ENCODE peak calls at places on chromosomes 3 and 15, in five cellular contexts. B is Calu3, A is WTC11, O is uterus, W is right atrium auricular region. E is an unnamed sample.

GRCh38 chr15:75815811-75816719 is 27.2 kb upstream of the UBE2Q2 start:
- DNase-seq in W (no peak), B (no peak), O (no peak), A (no peak), E (no peak)

GRCh38 chr3:125212509-125213372 is at the start of gene SLC12A8:
- DNase-seq in W (no peak), A (peak), O (no peak), B (peak), E (peak)

GRCh38 chr3:2735392-2735894 is 374.7 kb downstream of the IL5RA start:
- DNase-seq in B (no peak), A (no peak), O (no peak), W (no peak), E (no peak)

GRCh38 chr3:155748611-155749365 is 3.9 kb upstream of the PLCH1 start:
- DNase-seq in A (no peak), W (no peak), O (no peak), B (no peak), E (no peak)

GRCh38 chr3:23720059-23720458 is 85.7 kb upstream of the UBE2E1 start:
- DNase-seq in W (no peak), O (no peak), B (no peak), A (no peak), E (no peak)

GRCh38 chr3:186909078-186909853 is 21.1 kb upstream of the ST6GAL1 start:
- DNase-seq in W (no peak), O (no peak), B (peak), A (peak), E (no peak)

GRCh38 chr15:99564221-99565030 is 1.4 kb upstream of the MEF2A start:
- DNase-seq in W (peak), A (no peak), B (no peak), O (peak), E (no peak)

GRCh38 chr3:144643778-144644191 is 672.2 kb downstream of the DIPK2A start:
- DNase-seq in O (no peak), B (no peak), W (no peak), A (no peak), E (no peak)

GRCh38 chr3:16606398-16606797 is 1.2 kb upstream of the DAZL start:
- DNase-seq in A (no peak), B (no peak), W (no peak), O (no peak), E (no peak)

GRCh38 chr3:53259427-53260259 is 3.8 kb upstream of the TKT start:
- DNase-seq in B (no peak), W (no peak), O (no peak), A (no peak), E (no peak)

GRCh38 chr3:188268336-188268735 is 114.4 kb downstream of the LPP start:
- DNase-seq in W (no peak), B (no peak), A (no peak), O (no peak), E (no peak)

GRCh38 chr3:188272481-188273372 is 118.8 kb downstream of the LPP start:
- DNase-seq in O (peak), A (no peak), W (no peak), B (no peak), E (no peak)

GRCh38 chr3:188271226-188271894 is 117.4 kb downstream of the LPP start:
- DNase-seq in W (no peak), A (no peak), B (no peak), O (no peak), E (no peak)

GRCh38 chr3:188269040-188269439 is 115.1 kb downstream of the LPP start:
- DNase-seq in A (no peak), W (no peak), O (no peak), B (no peak), E (no peak)

DNA sequence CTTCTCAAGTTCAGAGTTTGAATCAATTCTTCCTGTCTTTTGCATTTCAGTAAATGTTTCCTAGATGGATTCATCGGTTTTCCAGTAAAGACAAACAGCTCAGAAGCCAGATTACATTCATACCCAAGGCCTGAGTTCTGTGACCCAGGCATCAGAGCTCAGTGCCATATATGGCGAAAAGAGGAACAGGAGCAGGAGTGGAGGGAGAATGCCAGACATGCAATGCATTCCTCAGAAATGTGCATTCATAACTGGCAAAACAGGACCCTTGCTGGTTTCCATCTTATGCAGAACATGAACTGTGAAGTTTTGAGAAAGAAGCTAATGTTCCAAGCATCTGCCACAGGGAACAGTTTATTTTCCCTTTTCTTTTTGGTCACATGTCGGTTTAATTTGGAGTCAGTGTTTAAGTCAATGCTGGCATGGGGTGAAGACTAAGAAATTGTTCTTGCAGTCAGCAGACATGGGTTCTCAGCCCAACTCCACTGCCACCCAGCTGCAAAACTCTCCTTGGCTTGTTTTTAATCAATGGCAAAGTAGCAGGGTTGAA is 116.5 kb downstream of the LPP start:
- DNase-seq in W (no peak), B (peak), A (no peak), O (peak), E (no peak)
- TF ChIP-seq CTCF in W (no peak), B (no peak), A (no peak), O (no peak), E (no peak)

DNA sequence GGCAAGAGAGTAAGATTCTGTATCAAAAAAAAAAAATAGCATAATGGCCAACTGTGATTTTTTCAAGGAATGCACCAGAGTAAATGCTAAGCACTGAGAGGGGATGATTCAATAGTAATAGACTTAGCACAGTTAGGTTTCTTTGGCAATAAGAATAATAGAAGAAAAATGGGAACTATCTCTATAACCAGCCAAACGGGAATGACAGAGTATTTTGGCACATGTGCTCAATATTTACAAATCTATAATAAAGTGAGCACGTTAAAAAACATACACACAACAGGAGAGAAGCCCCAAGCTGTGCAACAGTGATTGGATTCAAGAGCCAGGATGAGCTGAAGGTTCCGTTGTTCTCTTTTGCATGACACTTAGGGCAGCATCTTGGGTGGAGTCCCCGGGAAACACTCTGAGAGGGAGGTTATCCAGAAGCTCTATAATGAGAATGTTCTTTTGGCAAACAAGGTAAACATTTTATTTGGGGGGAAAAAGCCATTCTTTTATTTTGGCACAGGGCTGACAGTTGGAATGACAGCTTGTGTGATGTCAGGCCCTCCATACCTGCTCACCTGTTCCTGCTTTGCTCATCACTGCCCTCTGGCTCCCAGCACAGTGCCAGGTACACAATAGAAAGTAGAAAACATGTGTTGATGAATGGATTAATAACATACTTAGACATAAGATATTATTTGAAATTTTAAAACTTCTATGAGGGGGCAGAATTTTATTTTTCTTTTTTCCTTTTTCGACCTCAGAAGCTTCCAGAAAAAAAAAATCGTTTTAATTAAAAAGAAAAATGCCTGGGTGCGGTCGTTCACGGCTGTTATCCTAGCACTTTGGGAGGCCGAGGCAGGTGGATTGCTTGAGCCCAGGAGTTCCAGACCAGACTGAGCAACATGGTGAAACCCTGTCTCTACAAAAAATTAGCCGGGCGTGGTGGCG is 44.0 kb upstream of the MUC4 start:
- DNase-seq in B (peak), O (no peak), W (no peak), A (no peak), E (no peak)
- TF ChIP-seq CTCF in B (peak), O (no peak), W (no peak), A (no peak), E (no peak)

GRCh38 chr3:179768080-179768479 is 115.2 kb downstream of the USP13 start:
- DNase-seq in A (peak), B (peak), W (no peak), O (no peak), E (peak)
- TF ChIP-seq CTCF in A (peak), B (peak), W (no peak), O (no peak), E (peak)

GRCh38 chr3:133939496-133939835 is 43.8 kb upstream of the RAB6B start:
- DNase-seq in W (no peak), O (no peak), B (no peak), A (no peak), E (no peak)

GRCh38 chr3:133940536-133940935 is 44.9 kb upstream of the RAB6B start:
- DNase-seq in O (peak), A (no peak), B (no peak), W (no peak), E (no peak)

GRCh38 chr3:133937756-133938601 is 42.3 kb upstream of the RAB6B start:
- DNase-seq in B (peak), O (no peak), W (peak), A (no peak), E (no peak)

GRCh38 chr3:133937061-133937686 is 41.5 kb upstream of the RAB6B start:
- DNase-seq in A (no peak), B (peak), O (no peak), W (peak), E (no peak)

GRCh38 chr3:133938770-133939495 is 43.3 kb upstream of the RAB6B start:
- DNase-seq in B (peak), A (no peak), W (no peak), O (peak), E (no peak)
- TF ChIP-seq CTCF in B (no peak), A (no peak), W (no peak), O (no peak), E (no peak)

GRCh38 chr3:120528163-120528562 is 68.0 kb upstream of the NDUFB4 start:
- DNase-seq in W (no peak), B (no peak), A (no peak), O (no peak), E (no peak)

GRCh38 chr3:120536642-120537041 is 59.5 kb upstream of the NDUFB4 start:
- DNase-seq in O (no peak), A (no peak), W (no peak), B (no peak), E (no peak)

GRCh38 chr3:120532969-120533368 is 63.2 kb upstream of the NDUFB4 start:
- DNase-seq in B (no peak), O (no peak), W (no peak), A (no peak), E (no peak)
- TF ChIP-seq CTCF in B (no peak), O (no peak), W (no peak), A (no peak), E (no peak)